ENCODE peak calls at places on chromosomes 7 and 10, in four cellular contexts. X is SJCRH30, Z is skeletal muscle cell, Q is GM12865. G is an unnamed sample.

GRCh38 chr10:1047937-1048336 is 982 bp downstream of the IDI1 start:
- DNase-seq in X (peak; percentile 22), Z (no peak), Q (peak; percentile 41), G (no peak)

GRCh38 chr10:10294801-10295515 is 722.7 kb upstream of the CELF2 start:
- DNase-seq in X (no peak), Z (no peak), Q (no peak), G (peak; percentile 67)

GRCh38 chr10:106917452-106918055 is 247.0 kb downstream of the SORCS1 start:
- DNase-seq in X (no peak), Z (no peak), Q (no peak), G (peak; percentile 42)

GRCh38 chr7:105097619-105098018 is 83.6 kb downstream of the KMT2E start:
- DNase-seq in X (no peak), Z (peak; percentile 73), Q (no peak), G (no peak)

GRCh38 chr7:128262273-128263028 is 21.4 kb downstream of the LEP start:
- DNase-seq in X (no peak), Z (no peak), Q (no peak), G (peak; percentile 61)

GRCh38 chr10:24439935-24440334 is 231.0 kb downstream of the KIAA1217 start:
- DNase-seq in X (no peak), Z (no peak), Q (no peak), G (no peak)

GRCh38 chr7:148044173-148044572 is 546.4 kb upstream of the C7orf33 start:
- DNase-seq in X (no peak), Z (no peak), Q (no peak), G (no peak)

GRCh38 chr10:75034131-75034512 is 77.3 kb upstream of the SAMD8 start:
- DNase-seq in X (no peak), Z (no peak), Q (no peak), G (no peak)

GRCh38 chr10:114523876-114524275 is 119.6 kb upstream of the AFAP1L2 start:
- DNase-seq in X (no peak), Z (no peak), Q (no peak), G (no peak)

GRCh38 chr7:55310626-55311025 is 54.5 kb upstream of the LANCL2 start:
- DNase-seq in X (no peak), Z (no peak), Q (no peak), G (no peak)

GRCh38 chr7:120028636-120029035 is 244.3 kb upstream of the KCND2 start:
- DNase-seq in X (no peak), Z (peak; percentile 20), Q (no peak), G (no peak)

GRCh38 chr10:6351540-6351939 is 148.8 kb downstream of the PFKFB3 start:
- DNase-seq in X (no peak), Z (no peak), Q (no peak), G (no peak)

GRCh38 chr7:53984776-53985175 is 557.4 kb upstream of the VSTM2A start:
- DNase-seq in X (no peak), Z (no peak), Q (no peak), G (no peak)

GRCh38 chr10:6056411-6057135 is 5.6 kb downstream of the IL2RA start:
- DNase-seq in X (no peak), Z (no peak), Q (no peak), G (no peak)

GRCh38 chr7:2813350-2814185 is 30.5 kb downstream of the GNA12 start:
- DNase-seq in X (no peak), Z (no peak), Q (no peak), G (peak; percentile 72)

GRCh38 chr7:86933295-86933845 is 126.1 kb downstream of the ELAPOR2 start:
- DNase-seq in X (no peak), Z (no peak), Q (no peak), G (no peak)

GRCh38 chr10:115093286-115093775 is at the start of gene ATRNL1:
- DNase-seq in X (peak; percentile 71), Z (no peak), Q (peak; percentile 37), G (no peak)

GRCh38 chr7:74568658-74569057 is 88.9 kb upstream of the GTF2I start:
- DNase-seq in X (no peak), Z (no peak), Q (no peak), G (no peak)

GRCh38 chr10:68135922-68136718 is 26.8 kb downstream of the MYPN start:
- DNase-seq in X (peak; percentile 1), Z (peak; percentile 73), Q (no peak), G (no peak)
- H3K4me3 ChIP-seq in X (no peak overlapping the region), Z (no peak overlapping the region), Q (no peak overlapping the region), G (no peak overlapping the region)

DNA sequence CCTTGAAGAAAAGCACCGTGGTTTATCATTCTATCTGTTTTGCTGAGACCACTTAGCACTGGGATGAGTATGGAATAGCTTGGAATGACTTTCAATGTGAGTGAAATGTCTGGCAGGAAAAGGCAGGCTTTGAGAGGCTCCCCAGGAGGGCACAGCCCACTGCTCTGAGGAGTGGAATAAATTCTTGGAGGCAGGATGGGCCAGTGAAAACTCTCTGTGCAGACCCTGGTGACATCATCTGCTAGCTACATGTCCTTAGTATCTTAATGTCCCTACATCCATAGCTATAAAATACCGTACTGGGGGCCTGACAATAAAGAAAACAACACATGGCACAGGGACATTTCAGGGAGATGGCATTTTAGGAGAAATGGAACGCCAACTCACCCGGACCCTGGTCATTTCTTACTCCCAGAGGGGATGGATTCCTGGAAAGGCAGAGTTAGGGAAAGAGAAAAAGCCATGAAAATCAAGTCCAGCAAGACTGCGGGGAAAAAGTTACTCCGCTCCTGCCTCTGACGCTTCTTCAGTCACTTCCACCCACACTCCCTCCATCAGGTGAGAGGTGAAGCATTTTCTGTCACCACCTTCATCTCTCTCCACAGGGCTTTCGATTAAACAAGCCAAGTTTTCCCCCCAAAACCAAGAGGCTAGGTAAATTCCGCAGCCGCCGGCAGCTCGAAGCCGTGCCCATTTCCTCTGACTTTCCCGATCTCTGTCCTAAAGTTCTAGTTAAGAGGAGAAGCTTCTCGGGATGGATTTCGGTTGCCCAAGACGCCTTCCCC is 974 bp downstream of the ZNF239 start:
- DNase-seq in X (no peak), Z (no peak), Q (no peak), G (no peak)
- H3K4me3 ChIP-seq in X (no peak overlapping the region), Z (peak overlapping the region; percentile 64), Q (peak overlapping the region; percentile 58), G (peak overlapping the region; percentile 54)

DNA sequence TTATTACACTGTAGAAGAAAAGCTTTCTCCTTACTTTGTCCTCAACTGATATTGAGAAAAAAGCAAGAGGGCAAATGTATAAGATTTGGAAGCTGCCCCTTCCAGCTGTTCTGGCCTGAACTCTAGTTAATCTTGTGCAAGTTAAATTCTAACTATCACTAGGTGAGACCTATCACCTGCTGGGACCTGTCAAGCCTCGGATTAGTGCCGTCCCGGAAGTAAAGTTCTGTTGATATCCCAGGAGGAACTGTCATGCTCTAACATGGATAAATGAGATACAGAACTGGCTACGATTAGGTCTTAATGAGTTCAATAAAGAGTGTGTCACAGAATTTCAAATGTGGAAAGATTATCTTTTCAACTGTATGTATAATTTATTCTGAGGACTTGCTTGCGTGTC is 1.2 kb upstream of the BPGM start:
- DNase-seq in X (peak; percentile 42), Z (no peak), Q (no peak), G (no peak)
- H3K4me3 ChIP-seq in X (peak overlapping the region; percentile 67), Z (peak overlapping the region; percentile 91), Q (peak overlapping the region; percentile 86), G (peak overlapping the region; percentile 75)

DNA sequence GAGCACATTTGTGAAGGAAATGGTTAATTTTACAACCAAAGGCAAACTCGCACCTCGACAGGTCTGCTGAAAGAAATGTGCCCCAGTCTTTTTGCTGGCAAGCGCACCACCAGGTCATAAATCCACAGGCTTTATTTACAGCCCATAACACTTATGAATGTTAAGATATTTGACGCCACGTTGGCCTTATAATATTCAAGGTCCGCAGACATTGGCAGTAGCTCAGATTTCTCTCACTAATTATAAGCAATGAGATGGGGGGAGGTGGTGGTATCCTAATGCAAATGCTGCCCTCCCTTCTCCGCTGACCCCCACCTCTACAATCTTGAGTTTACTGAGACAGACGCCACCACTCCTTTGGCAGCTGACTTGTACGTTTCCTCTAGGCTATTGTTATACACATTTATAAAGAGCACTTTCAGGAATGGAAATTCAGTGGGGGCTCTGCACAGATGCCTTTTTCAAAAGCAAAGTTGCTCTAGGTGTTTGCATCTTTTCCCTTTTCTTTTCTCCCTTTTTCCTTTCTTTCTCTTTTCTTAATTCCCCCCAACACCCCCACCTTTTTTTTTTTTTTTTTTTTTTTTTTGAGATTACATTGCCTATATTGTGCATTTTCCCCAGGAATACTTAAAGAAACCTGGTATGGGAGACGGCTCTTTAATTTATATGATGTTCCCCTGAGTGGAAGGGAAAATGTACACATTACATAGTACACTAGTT is 6.7 kb downstream of the TCF7L2 start:
- DNase-seq in X (peak; percentile 76), Z (no peak), Q (no peak), G (no peak)
- H3K4me3 ChIP-seq in X (peak overlapping the region; percentile 15), Z (no peak overlapping the region), Q (no peak overlapping the region), G (no peak overlapping the region)

DNA sequence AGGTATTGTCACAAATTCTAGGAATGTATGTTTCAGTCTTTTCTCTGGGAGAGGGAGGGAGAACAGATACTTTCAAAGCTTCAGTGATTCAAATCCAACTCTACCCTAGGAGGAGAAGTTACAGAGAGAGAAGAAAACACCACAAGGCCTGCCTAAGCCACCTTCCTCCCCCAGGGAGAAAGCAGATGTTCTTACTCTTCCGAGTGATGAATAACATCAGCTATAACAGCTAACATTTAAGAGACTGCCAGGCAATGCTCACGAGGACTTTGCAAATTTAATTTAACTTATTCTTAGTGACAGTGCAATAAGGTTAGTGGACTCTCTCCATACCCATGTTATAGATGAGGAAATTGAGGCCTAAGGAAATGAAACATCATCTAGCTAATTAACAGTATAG is 36.8 kb downstream of the TAS2R41 start:
- DNase-seq in X (no peak), Z (no peak), Q (no peak), G (no peak)
- H3K4me3 ChIP-seq in X (no peak overlapping the region), Z (no peak overlapping the region), Q (no peak overlapping the region), G (no peak overlapping the region)

GRCh38 chr10:17645591-17646345 is 1.8 kb downstream of the STAM start:
- DNase-seq in X (no peak), Z (no peak), Q (peak; percentile 22), G (no peak)
- H3K4me3 ChIP-seq in X (no peak overlapping the region), Z (peak overlapping the region; percentile 89), Q (peak overlapping the region; percentile 66), G (no peak overlapping the region)

G was measured in left lung.